ENCODE peak calls at places on chromosomes 2 and 18, in five cellular contexts. R, J, E, X and M are unnamed samples. For H3K36me3, the result is how much of the 10 kb centered on the place peaks cover.

GRCh38 chr18:62281684-62282083 is 43.4 kb upstream of the TNFRSF11A start:
- DNase-seq in J (no peak), E (no peak), X (no peak), R (no peak), M (no peak)

GRCh38 chr2:223039618-223040017 is 12.4 kb upstream of the KCNE4 start:
- DNase-seq in J (no peak), E (no peak), R (no peak), X (no peak), M (no peak)

GRCh38 chr2:226644342-226644957 is 155.2 kb downstream of the IRS1 start:
- DNase-seq in E (no peak), R (no peak), X (no peak), J (peak), M (no peak)

GRCh38 chr2:218802595-218802994 is 20.6 kb downstream of the CYP27A1 start:
- DNase-seq in J (no peak), X (no peak), R (no peak), E (no peak), M (no peak)

GRCh38 chr2:85746313-85747004 is 7.3 kb upstream of the ATOH8 start:
- DNase-seq in X (no peak), J (no peak), R (no peak), E (no peak), M (no peak)

GRCh38 chr2:240205348-240205747 is 64.9 kb upstream of the OTOS start:
- DNase-seq in E (no peak), J (no peak), X (no peak), R (no peak), M (peak)

GRCh38 chr18:48589797-48590519 is 51.1 kb downstream of the CTIF start:
- DNase-seq in R (no peak), E (no peak), X (no peak), J (peak), M (no peak)

GRCh38 chr2:82993631-82994030 is 1465.4 kb downstream of the SUCLG1 start:
- DNase-seq in R (no peak), X (no peak), E (no peak), J (no peak), M (no peak)

GRCh38 chr18:21703241-21703820 is 1.2 kb downstream of the ABHD3 start:
- DNase-seq in J (peak), R (peak), E (no peak), X (no peak), M (no peak)

GRCh38 chr2:1923557-1923956 is 179.2 kb upstream of the PXDN start:
- DNase-seq in R (no peak), X (no peak), E (no peak), J (no peak), M (no peak)

GRCh38 chr2:96715658-96716057 is 24.2 kb downstream of the LMAN2L start:
- DNase-seq in J (no peak), X (no peak), R (no peak), E (no peak), M (no peak)

GRCh38 chr2:60351802-60352201 is 201.7 kb downstream of the BCL11A start:
- DNase-seq in X (no peak), E (no peak), R (no peak), J (peak), M (no peak)

GRCh38 chr18:14945984-14946383 is 198.0 kb downstream of the ANKRD30B start:
- DNase-seq in R (no peak), J (no peak), E (no peak), X (no peak), M (peak)

GRCh38 chr2:129331638-129332037 is 647.8 kb upstream of the RAB6C start:
- DNase-seq in R (no peak), J (no peak), X (no peak), E (no peak), M (no peak)

GRCh38 chr2:111624401-111625156 is 259.4 kb downstream of the ANAPC1 start:
- DNase-seq in J (no peak), R (no peak), E (no peak), X (no peak), M (no peak)

GRCh38 chr2:86747708-86748627 is 27.9 kb downstream of the RMND5A start:
- DNase-seq in E (no peak), X (no peak), R (peak), J (no peak), M (no peak)

DNA sequence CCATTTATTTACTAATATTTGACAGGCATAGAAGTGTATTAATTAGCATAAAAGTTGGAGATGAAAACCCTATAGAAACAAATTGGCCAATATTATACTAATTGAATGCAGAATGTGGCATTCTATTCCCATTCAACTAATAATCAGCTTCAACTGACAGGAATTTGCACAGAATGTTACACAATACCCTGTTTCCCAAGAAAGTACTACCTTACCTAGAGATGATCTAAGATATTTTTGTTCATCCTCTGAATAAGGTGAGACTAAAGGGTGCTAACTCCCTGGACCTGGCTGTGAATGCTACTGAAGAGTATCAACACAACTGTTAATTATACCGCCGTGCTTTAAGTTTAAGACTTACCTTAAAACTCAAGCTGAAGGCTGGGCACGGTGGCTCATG is 28.9 kb downstream of the CEP68 start:
- DNase-seq in J (no peak), X (no peak), E (no peak), R (no peak), M (no peak)
- H3K36me3 ChIP-seq in J (under half), X (under half), E (half or more), R (under half), M (half or more)

DNA sequence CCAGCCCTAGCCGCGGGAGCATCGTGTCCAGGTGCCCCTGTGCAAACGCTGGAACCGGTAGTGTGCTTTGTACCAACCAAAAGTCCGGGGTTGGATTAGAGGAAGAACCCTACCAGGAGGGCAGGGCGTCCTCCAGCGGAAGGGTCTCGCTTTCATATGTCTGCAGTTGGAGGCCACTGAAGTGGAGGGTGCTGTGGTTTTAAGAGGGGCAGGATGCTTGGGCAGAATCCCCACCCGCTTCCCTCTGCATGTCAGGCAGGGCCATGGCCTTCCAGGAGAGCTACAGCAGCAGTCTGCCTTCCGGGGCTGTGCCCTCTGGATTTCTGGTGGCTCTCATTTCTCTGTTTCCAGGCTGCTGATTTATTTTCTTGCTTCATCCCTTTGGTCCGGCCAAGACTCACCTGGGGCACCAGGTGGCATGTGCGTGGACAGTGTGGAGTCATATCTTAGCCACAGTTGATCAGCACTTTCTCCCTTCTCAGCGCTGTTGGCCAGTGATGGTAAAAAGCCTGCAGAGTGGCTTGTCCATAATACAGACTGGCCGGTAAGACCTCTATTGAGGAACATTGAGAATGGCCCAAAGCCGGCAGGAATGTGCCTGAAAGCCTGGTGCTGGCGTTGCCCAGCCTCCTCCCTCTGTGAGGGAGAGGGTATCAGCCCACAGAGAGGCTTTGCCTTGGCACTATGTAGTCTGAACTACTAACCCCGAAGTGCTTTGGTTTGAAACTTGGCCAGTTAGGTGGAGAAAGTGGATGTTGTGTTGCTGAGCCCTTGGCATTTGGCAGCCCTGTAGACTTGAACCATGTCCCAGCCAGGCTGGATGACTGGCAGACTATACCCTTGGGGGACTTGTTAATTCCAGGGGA is 1.8 kb downstream of the AGAP1 start:
- DNase-seq in E (no peak), X (no peak), R (no peak), J (peak), M (no peak)
- H3K4me3 ChIP-seq in E (peak), X (peak), R (peak), J (peak), M (peak)

GRCh38 chr2:54652540-54652939 is 70.9 kb upstream of the EML6 start:
- DNase-seq in X (no peak), J (no peak), R (no peak), E (no peak), M (no peak)
- H3K36me3 ChIP-seq in X (under half), J (half or more), R (under half), E (half or more), M (half or more)

GRCh38 chr2:233317544-233317943 is 9.9 kb downstream of the SAG start:
- DNase-seq in E (no peak), X (no peak), R (no peak), J (no peak), M (no peak)

GRCh38 chr2:233319256-233319655 is 11.6 kb downstream of the SAG start:
- DNase-seq in X (no peak), R (no peak), J (no peak), E (no peak), M (no peak)

GRCh38 chr2:233325814-233326213 is 18.2 kb downstream of the SAG start:
- DNase-seq in J (no peak), E (no peak), X (no peak), R (no peak), M (no peak)

GRCh38 chr2:233323851-233324250 is 16.2 kb downstream of the SAG start:
- DNase-seq in R (no peak), E (no peak), X (no peak), J (no peak), M (no peak)

DNA sequence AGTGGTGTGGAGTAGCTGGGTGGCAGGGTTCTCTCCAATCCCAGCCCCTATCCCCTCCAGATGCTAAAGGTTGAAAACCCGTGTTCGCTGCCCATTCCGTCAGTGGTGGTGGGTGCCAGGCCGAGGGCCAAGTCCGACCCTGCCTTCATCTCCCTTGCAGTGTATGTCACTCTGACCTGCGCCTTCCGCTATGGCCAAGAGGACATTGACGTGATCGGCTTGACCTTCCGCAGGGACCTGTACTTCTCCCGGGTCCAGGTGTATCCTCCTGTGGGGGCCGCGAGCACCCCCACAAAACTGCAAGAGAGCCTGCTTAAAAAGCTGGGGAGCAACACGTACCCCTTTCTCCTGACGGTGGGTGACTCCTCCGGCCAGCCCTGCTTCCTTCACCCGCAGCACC is 12.9 kb downstream of the SAG start:
- DNase-seq in X (no peak), J (no peak), E (no peak), R (no peak), M (no peak)
- H3K4me3 ChIP-seq in X (no peak), J (no peak), E (no peak), R (no peak), M (no peak)

DNA sequence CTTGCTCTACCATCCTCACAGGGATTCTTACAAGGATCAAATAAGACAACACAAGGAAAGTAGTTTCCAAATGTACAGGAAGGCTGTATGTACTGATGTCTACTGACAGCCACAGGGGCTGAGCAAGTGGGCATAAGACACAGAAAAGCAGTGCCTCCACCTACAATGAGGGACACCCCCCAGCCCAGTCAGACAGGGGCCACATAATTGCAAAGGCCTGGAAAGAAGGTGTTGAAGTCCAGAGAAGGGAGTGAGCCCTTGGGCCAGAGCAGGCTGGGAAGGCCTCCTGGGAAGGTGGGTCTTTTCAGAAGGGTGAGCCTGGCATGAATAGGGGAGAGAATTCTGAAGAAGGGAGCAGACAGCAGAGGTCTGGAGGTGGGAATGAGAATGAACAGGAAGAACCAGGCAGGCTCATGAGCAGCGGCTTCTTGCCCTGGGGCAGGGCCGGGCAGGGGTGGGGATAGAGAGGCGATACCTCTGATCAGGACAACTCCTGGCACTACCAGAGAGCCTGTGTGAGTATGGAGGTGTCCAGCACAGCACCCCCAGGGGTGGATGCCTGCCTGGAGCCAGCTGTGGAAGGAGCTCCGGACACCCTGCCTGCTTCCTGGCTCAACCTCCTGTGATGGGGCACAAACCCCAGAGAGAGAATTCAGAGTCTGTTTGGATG is 30.1 kb downstream of the HS1BP3 start:
- DNase-seq in E (peak), X (peak), R (peak), J (peak), M (peak)
- H3K36me3 ChIP-seq in E (half or more), X (under half), R (under half), J (under half), M (under half)

DNA sequence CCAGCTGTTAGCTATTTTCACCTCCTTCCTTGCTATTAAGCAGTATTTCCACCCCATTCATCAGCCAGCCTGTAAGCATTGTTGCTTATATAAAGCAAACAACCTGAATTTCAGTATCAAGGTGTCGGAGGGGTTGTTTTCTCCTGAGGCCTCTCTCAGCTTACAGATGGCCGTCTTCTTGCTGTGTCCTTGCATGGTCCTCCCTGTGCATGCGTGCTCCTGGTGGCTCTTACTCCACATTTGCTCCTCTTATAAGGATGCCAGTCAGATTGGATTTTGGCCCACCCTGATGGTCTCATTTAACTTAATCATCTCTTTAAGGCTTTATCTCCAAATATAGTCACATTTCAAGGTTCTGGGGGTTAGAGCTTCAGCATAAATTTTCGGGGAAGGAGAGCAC is 2.6 kb downstream of the MAIP1 start:
- DNase-seq in J (no peak), X (no peak), E (no peak), R (no peak), M (no peak)
- H3K4me3 ChIP-seq in J (no peak), X (no peak), E (no peak), R (no peak), M (no peak)

GRCh38 chr2:15630958-15631719 is 39.5 kb downstream of the DDX1 start:
- DNase-seq in J (no peak), X (no peak), E (no peak), R (no peak), M (no peak)

GRCh38 chr2:15631883-15632282 is 40.2 kb downstream of the DDX1 start:
- DNase-seq in E (no peak), J (no peak), R (no peak), X (no peak), M (no peak)

GRCh38 chr2:15633971-15634346 is 42.3 kb downstream of the DDX1 start:
- DNase-seq in X (no peak), R (no peak), E (no peak), J (no peak), M (no peak)

GRCh38 chr2:15634846-15635490 is 43.3 kb downstream of the DDX1 start:
- DNase-seq in R (no peak), J (no peak), E (no peak), X (no peak), M (no peak)

GRCh38 chr2:15633043-15633970 is 41.6 kb downstream of the DDX1 start:
- DNase-seq in E (no peak), J (no peak), X (no peak), R (no peak), M (no peak)
- H3K36me3 ChIP-seq in E (half or more), J (under half), X (under half), R (under half), M (half or more)

GRCh38 chr2:197673606-197674005 is 1.8 kb downstream of the RFTN2 start:
- DNase-seq in E (no peak), J (no peak), X (no peak), R (no peak), M (no peak)

GRCh38 chr2:197674546-197674945 is 841 bp downstream of the RFTN2 start:
- DNase-seq in E (no peak), J (no peak), X (no peak), R (no peak), M (no peak)

GRCh38 chr2:197674060-197674459 is 1.3 kb downstream of the RFTN2 start:
- DNase-seq in R (no peak), X (no peak), J (no peak), E (no peak), M (no peak)

GRCh38 chr2:197675711-197676188 is 363 bp upstream of the RFTN2 start:
- DNase-seq in X (no peak), J (no peak), R (no peak), E (no peak), M (no peak)

DNA sequence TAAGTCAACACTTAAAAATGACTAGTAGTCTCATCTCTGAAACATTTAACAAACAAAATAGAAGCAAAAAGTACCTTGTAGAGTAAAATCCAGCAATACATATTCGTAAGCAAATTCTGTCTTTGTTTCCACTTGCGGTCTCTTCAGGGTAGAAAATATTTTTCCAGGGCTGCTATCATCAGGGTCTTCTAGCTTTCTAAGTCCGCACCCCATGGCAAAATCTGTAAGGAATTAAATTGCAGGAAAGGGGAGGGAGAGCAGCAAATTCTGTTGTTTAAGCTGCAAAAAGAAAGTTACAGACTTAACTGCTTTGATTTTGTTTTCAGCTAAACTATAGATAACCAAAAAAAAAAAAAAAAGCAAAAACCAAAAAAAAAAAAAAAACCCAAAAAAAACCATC is at the start of gene RFTN2:
- DNase-seq in X (no peak), R (no peak), E (no peak), J (no peak), M (no peak)
- H3K4me3 ChIP-seq in X (peak), R (peak), E (peak), J (no peak), M (peak)

GRCh38 chr2:38736035-38736320 is 15.2 kb downstream of the SRSF7 start:
- DNase-seq in R (no peak), J (no peak), E (no peak), X (no peak), M (no peak)
- H3K36me3 ChIP-seq in R (under half), J (under half), E (under half), X (under half), M (under half)

GRCh38 chr2:203646961-203647360 is 59.5 kb upstream of the CD28 start:
- DNase-seq in J (no peak), R (no peak), X (no peak), E (no peak), M (no peak)
- H3K4me3 ChIP-seq in J (no peak), R (no peak), X (no peak), E (no peak), M (no peak)